ENCODE peak calls at places on chromosome 1, in seven cellular contexts. One of them, this sample, is unnamed.
A peak's percentile ranks its signal among the peaks of the same experiment; 100 is the strongest.

GRCh38 chr1:209319057-209319432 is 264.5 kb upstream of the CAMK1G start:
- DNase-seq in CD8-positive, alpha-beta T cell: no peak
- DNase-seq in body of pancreas: no peak
- DNase-seq in prostate gland: no peak
- DNase-seq in neural progenitor cell: no peak
- DNase-seq in MM.1S: no peak
- DNase-seq in foreskin fibroblast: no peak
- DNase-seq in this sample: no peak

GRCh38 chr1:53752281-53752680 is 13.3 kb upstream of the GLIS1 start:
- DNase-seq in CD8-positive, alpha-beta T cell: no peak
- DNase-seq in body of pancreas: no peak
- DNase-seq in prostate gland: no peak
- DNase-seq in neural progenitor cell: no peak
- DNase-seq in MM.1S: no peak
- DNase-seq in foreskin fibroblast: no peak
- DNase-seq in this sample: no peak

GRCh38 chr1:54069792-54070548 is 16.6 kb downstream of the TCEANC2 start:
- DNase-seq in CD8-positive, alpha-beta T cell: no peak
- DNase-seq in body of pancreas: no peak
- DNase-seq in prostate gland: no peak
- DNase-seq in neural progenitor cell: peak; percentile 30
- DNase-seq in MM.1S: peak; percentile 70
- DNase-seq in foreskin fibroblast: peak; percentile 26
- DNase-seq in this sample: peak; percentile 50

GRCh38 chr1:33257388-33257758 is 1.1 kb downstream of the ZNF362 start:
- DNase-seq in CD8-positive, alpha-beta T cell: no peak
- DNase-seq in body of pancreas: no peak
- DNase-seq in prostate gland: no peak
- DNase-seq in neural progenitor cell: no peak
- DNase-seq in MM.1S: no peak
- DNase-seq in foreskin fibroblast: no peak
- DNase-seq in this sample: no peak

GRCh38 chr1:147820898-147821297 is 60.5 kb upstream of the GJA5 start:
- DNase-seq in CD8-positive, alpha-beta T cell: no peak
- DNase-seq in body of pancreas: no peak
- DNase-seq in prostate gland: no peak
- DNase-seq in neural progenitor cell: no peak
- DNase-seq in MM.1S: no peak
- DNase-seq in foreskin fibroblast: no peak
- DNase-seq in this sample: no peak

GRCh38 chr1:92822907-92823306 is 8.9 kb upstream of the RPL5 start:
- DNase-seq in CD8-positive, alpha-beta T cell: no peak
- DNase-seq in body of pancreas: no peak
- DNase-seq in prostate gland: no peak
- DNase-seq in neural progenitor cell: peak; percentile 7
- DNase-seq in MM.1S: no peak
- DNase-seq in foreskin fibroblast: peak; percentile 76
- DNase-seq in this sample: no peak

GRCh38 chr1:234849824-234850223 is 239.8 kb upstream of the IRF2BP2 start:
- DNase-seq in CD8-positive, alpha-beta T cell: no peak
- DNase-seq in body of pancreas: no peak
- DNase-seq in prostate gland: no peak
- DNase-seq in neural progenitor cell: no peak
- DNase-seq in MM.1S: no peak
- DNase-seq in foreskin fibroblast: no peak
- DNase-seq in this sample: no peak

GRCh38 chr1:206651958-206652890 is 16.9 kb downstream of the DYRK3 start:
- DNase-seq in CD8-positive, alpha-beta T cell: no peak
- DNase-seq in body of pancreas: peak; percentile 63
- DNase-seq in prostate gland: no peak
- DNase-seq in neural progenitor cell: no peak
- DNase-seq in MM.1S: no peak
- DNase-seq in foreskin fibroblast: no peak
- DNase-seq in this sample: no peak

DNA sequence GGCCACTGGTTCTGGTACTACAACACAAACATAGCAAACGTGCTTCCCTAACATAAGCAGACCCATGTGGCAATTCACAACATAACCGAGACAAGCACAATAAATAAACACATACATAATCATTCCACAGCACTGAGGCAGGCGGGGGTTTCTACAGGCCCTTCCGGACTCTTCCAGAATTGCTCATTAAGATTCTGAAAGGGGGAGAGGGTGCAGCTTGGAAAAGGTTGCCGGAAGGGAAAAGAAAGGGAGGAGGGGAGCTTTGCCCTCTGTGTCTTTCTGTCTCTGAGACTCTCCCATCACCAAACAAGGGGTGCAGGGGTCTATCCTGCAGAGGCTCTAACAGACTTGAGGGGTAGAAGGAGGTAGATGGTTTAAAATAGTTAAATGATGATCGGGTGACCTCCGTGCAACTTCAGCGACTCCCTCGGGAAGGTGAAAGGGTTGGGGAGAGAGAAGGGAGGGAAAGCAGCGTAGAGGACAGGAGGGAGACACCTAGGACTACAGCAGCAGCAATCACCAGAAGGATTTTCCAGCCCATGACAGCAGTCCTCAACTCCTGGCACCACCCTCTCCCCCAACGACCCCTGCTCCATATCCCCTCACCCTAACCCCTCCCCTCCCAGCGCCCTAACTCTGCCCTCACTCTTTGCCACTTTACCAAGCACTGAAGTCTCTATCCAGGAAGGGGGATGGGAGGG is 365.4 kb upstream of the ESRRG start:
- DNase-seq in CD8-positive, alpha-beta T cell: no peak
- DNase-seq in body of pancreas: no peak
- DNase-seq in prostate gland: no peak
- DNase-seq in neural progenitor cell: peak; percentile 22
- DNase-seq in MM.1S: no peak
- DNase-seq in foreskin fibroblast: no peak
- DNase-seq in this sample: no peak
- H3K4me3 ChIP-seq in CD8-positive, alpha-beta T cell: no peak overlapping the region
- H3K4me3 ChIP-seq in body of pancreas: peak overlapping the region; percentile 23
- H3K4me3 ChIP-seq in prostate gland: peak overlapping the region; percentile 54
- H3K4me3 ChIP-seq in neural progenitor cell: peak overlapping the region; percentile 73
- H3K4me3 ChIP-seq in MM.1S: peak overlapping the region; percentile 57
- H3K4me3 ChIP-seq in foreskin fibroblast: peak overlapping the region; percentile 53
- H3K4me3 ChIP-seq in this sample: no peak overlapping the region

GRCh38 chr1:16116625-16117024 is 39.2 kb downstream of the EPHA2 start:
- DNase-seq in CD8-positive, alpha-beta T cell: no peak
- DNase-seq in body of pancreas: no peak
- DNase-seq in prostate gland: no peak
- DNase-seq in neural progenitor cell: peak; percentile 46
- DNase-seq in MM.1S: no peak
- DNase-seq in foreskin fibroblast: no peak
- DNase-seq in this sample: no peak

GRCh38 chr1:16117936-16118335 is 37.9 kb downstream of the EPHA2 start:
- DNase-seq in CD8-positive, alpha-beta T cell: no peak
- DNase-seq in body of pancreas: no peak
- DNase-seq in prostate gland: no peak
- DNase-seq in neural progenitor cell: no peak
- DNase-seq in MM.1S: no peak
- DNase-seq in foreskin fibroblast: no peak
- DNase-seq in this sample: no peak

GRCh38 chr1:16114527-16115467 is 41.1 kb downstream of the EPHA2 start:
- DNase-seq in CD8-positive, alpha-beta T cell: no peak
- DNase-seq in body of pancreas: no peak
- DNase-seq in prostate gland: no peak
- DNase-seq in neural progenitor cell: no peak
- DNase-seq in MM.1S: no peak
- DNase-seq in foreskin fibroblast: no peak
- DNase-seq in this sample: no peak

GRCh38 chr1:16117369-16117768 is 38.5 kb downstream of the EPHA2 start:
- DNase-seq in CD8-positive, alpha-beta T cell: no peak
- DNase-seq in body of pancreas: no peak
- DNase-seq in prostate gland: no peak
- DNase-seq in neural progenitor cell: no peak
- DNase-seq in MM.1S: no peak
- DNase-seq in foreskin fibroblast: peak; percentile 59
- DNase-seq in this sample: no peak

DNA sequence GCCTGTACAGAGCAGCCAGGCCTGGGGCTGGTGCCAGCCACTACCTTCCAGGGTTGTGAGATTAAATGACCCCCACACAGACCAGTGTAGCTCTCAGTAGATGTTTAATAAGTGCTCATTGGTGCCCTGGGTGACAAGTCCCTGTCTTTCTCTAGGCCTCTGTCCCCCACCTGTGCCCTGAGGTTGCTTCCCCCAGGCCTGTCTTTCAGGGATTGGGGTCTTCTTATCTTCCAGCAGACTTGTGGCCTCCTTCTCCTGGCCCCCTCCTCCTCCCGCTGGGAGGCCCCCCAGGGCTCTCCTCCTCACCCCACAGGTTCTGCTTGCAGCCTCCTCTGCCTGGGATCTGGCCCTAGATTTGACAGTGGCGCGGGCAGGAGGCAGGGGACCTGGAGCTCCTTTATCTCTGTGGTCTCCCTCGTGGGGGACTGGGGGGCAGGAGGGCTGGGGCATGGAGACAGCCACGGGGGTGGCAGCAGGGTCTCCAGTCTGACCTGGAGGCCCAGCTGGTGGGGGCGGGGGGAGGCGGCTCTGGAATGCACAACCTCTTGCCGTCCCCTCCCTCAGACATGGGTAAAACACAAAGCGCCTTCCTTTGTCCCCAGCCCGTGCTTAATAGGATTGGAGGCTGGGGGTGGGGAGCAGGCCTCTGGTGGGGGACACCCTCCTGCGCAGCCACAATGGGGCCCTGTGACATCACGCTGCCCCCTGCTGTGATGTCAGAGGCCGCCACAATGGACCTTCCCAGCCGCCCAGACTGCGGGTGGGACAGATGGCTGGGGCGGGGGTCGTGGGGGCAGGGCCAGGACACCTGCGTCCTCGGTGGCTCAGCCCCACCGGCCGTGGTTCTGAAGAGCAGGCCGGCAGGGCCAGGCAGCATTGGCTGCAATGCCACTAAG is 40.2 kb downstream of the EPHA2 start:
- DNase-seq in CD8-positive, alpha-beta T cell: no peak
- DNase-seq in body of pancreas: no peak
- DNase-seq in prostate gland: no peak
- DNase-seq in neural progenitor cell: peak; percentile 97
- DNase-seq in MM.1S: no peak
- DNase-seq in foreskin fibroblast: no peak
- DNase-seq in this sample: no peak
- TF ChIP-seq CTCF in CD8-positive, alpha-beta T cell: no peak
- TF ChIP-seq CTCF in body of pancreas: no peak
- TF ChIP-seq CTCF in prostate gland: no peak
- TF ChIP-seq CTCF in neural progenitor cell: no peak
- TF ChIP-seq CTCF in MM.1S: no peak
- TF ChIP-seq CTCF in foreskin fibroblast: no peak
- TF ChIP-seq CTCF in this sample: no peak

DNA sequence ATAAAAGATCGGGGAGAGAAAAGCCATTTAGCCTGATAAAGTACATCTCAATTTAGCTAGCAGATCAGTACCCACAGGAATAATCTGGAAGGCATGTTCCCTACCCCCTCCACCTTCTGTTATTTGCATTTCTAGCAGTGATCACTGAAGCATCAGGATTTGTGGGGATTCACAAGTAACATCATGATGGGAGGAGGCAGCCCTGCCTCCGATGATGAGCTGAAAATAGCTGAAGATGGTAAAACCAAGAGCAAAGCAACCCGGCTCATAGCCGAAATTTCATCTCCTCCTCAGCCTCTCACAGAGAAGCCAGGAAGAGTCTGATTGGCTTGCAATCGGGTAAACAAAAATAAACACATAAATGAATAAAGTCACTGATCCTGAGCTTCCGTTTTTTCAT is 2.4 kb downstream of the CCSAP start:
- DNase-seq in CD8-positive, alpha-beta T cell: no peak
- DNase-seq in body of pancreas: no peak
- DNase-seq in prostate gland: no peak
- DNase-seq in neural progenitor cell: peak; percentile 20
- DNase-seq in MM.1S: no peak
- DNase-seq in foreskin fibroblast: no peak
- DNase-seq in this sample: no peak
- H3K4me3 ChIP-seq in CD8-positive, alpha-beta T cell: no peak overlapping the region
- H3K4me3 ChIP-seq in body of pancreas: no peak overlapping the region
- H3K4me3 ChIP-seq in prostate gland: no peak overlapping the region
- H3K4me3 ChIP-seq in neural progenitor cell: peak overlapping the region; percentile 88
- H3K4me3 ChIP-seq in MM.1S: no peak overlapping the region
- H3K4me3 ChIP-seq in foreskin fibroblast: no peak overlapping the region
- H3K4me3 ChIP-seq in this sample: peak overlapping the region; percentile 92

GRCh38 chr1:219299420-219299819 is 125.7 kb downstream of the LYPLAL1 start:
- DNase-seq in CD8-positive, alpha-beta T cell: no peak
- DNase-seq in body of pancreas: no peak
- DNase-seq in prostate gland: no peak
- DNase-seq in neural progenitor cell: no peak
- DNase-seq in MM.1S: no peak
- DNase-seq in foreskin fibroblast: no peak
- DNase-seq in this sample: no peak

GRCh38 chr1:219308367-219308766 is 134.7 kb downstream of the LYPLAL1 start:
- DNase-seq in CD8-positive, alpha-beta T cell: no peak
- DNase-seq in body of pancreas: no peak
- DNase-seq in prostate gland: no peak
- DNase-seq in neural progenitor cell: no peak
- DNase-seq in MM.1S: no peak
- DNase-seq in foreskin fibroblast: no peak
- DNase-seq in this sample: no peak

GRCh38 chr1:219302697-219303096 is 129.0 kb downstream of the LYPLAL1 start:
- DNase-seq in CD8-positive, alpha-beta T cell: no peak
- DNase-seq in body of pancreas: no peak
- DNase-seq in prostate gland: no peak
- DNase-seq in neural progenitor cell: no peak
- DNase-seq in MM.1S: no peak
- DNase-seq in foreskin fibroblast: no peak
- DNase-seq in this sample: no peak

GRCh38 chr1:219310181-219310728 is 136.6 kb downstream of the LYPLAL1 start:
- DNase-seq in CD8-positive, alpha-beta T cell: no peak
- DNase-seq in body of pancreas: no peak
- DNase-seq in prostate gland: no peak
- DNase-seq in neural progenitor cell: no peak
- DNase-seq in MM.1S: no peak
- DNase-seq in foreskin fibroblast: no peak
- DNase-seq in this sample: no peak

DNA sequence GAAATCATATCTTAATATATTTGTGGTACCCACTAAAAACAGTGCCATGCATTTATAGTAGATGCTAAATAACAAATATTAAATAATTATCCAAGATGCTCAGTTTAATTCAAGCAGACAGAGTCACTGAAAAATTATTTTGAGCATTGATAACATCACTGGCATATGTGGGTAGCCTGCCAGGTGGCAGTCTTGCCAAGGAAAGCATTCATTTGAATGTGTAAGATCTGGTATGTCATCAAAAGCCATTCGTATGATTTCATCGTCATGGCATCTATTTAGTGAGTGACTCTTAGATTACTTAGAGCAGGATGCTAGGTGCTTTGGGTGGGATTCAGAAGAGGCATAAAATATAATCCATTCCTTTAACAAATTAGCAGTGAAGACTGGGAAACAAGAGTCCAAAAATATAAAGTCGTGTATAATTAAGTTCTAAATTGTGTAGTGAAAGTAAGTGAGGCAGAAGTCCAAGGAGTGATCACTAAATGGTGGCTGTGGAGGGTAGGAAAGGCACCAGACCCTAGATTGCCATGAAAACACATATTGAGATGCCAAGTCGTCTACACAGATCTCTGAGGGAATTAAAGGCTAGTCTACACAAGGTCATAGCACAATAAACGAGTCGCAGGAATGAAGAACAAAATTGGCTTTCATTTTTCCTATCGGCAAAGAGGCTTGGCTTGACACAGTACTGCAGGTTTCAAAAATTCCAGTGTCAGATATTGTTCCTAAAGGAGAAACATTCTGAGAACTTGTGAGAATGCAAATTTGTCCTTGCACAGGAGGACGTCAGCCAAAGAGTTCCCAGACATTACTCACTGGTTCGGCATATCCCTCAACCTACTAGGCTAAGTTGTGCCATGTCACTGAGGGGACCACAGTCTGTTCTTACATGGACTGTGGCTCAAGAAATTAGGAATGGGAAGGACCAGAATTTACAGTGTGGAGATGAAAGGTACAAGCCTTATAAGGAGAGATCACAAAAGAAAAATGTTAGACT is 130.8 kb downstream of the LYPLAL1 start:
- DNase-seq in CD8-positive, alpha-beta T cell: no peak
- DNase-seq in body of pancreas: peak; percentile 20
- DNase-seq in prostate gland: no peak
- DNase-seq in neural progenitor cell: no peak
- DNase-seq in MM.1S: no peak
- DNase-seq in foreskin fibroblast: peak; percentile 56
- DNase-seq in this sample: no peak
- TF ChIP-seq CTCF in CD8-positive, alpha-beta T cell: no peak
- TF ChIP-seq CTCF in body of pancreas: peak; percentile 30
- TF ChIP-seq CTCF in prostate gland: no peak
- TF ChIP-seq CTCF in neural progenitor cell: no peak
- TF ChIP-seq CTCF in MM.1S: no peak
- TF ChIP-seq CTCF in foreskin fibroblast: no peak
- TF ChIP-seq CTCF in this sample: no peak